ENCODE peak calls at places on chromosomes 1 and 21, in four cellular contexts. G is K562, N is GM12878, Y is HepG2. T is an unnamed sample.
A peak's percentile ranks its signal among the peaks of the same experiment; 100 is the strongest.

GRCh38 chr1:215284966-215285365 is 202.4 kb downstream of the KCNK2 start:
- DNase-seq in G (no peak), Y (no peak), N (no peak), T (no peak)

GRCh38 chr21:41816583-41817165 is 49.8 kb upstream of the RIPK4 start:
- DNase-seq in Y (peak; percentile 23), G (peak; percentile 80), N (no peak), T (no peak)

GRCh38 chr1:52152976-52153375 is 11.1 kb downstream of the ZFYVE9 start:
- DNase-seq in G (no peak), N (no peak), Y (no peak), T (no peak)

GRCh38 chr1:186304982-186305949 is 69.8 kb downstream of the TPR start:
- DNase-seq in G (peak; percentile 43), Y (peak; percentile 28), N (no peak), T (peak; percentile 33)

GRCh38 chr1:239814306-239814881 is 277.3 kb upstream of the FMN2 start:
- DNase-seq in N (no peak), Y (peak; percentile 2), G (no peak), T (no peak)

GRCh38 chr1:52603301-52603675 is 1.1 kb downstream of the GPX7 start:
- DNase-seq in Y (no peak), G (no peak), N (no peak), T (no peak)

GRCh38 chr1:208089971-208090755 is 154.0 kb downstream of the PLXNA2 start:
- DNase-seq in Y (no peak), N (no peak), G (no peak), T (no peak)

GRCh38 chr1:175503538-175503937 is 239.9 kb downstream of the TNR start:
- DNase-seq in G (no peak), Y (no peak), N (no peak), T (no peak)

GRCh38 chr1:107590895-107591622 is 373.9 kb downstream of the VAV3 start:
- DNase-seq in N (no peak), G (no peak), Y (no peak), T (no peak)

GRCh38 chr1:55694297-55694696 is 479.1 kb upstream of the USP24 start:
- DNase-seq in Y (no peak), N (no peak), G (no peak), T (no peak)

GRCh38 chr1:53525595-53525994 is 66.4 kb downstream of the DMRTB1 start:
- DNase-seq in N (no peak), G (peak; percentile 58), Y (no peak), T (no peak)

GRCh38 chr1:182071924-182072323 is 10.4 kb upstream of the ZNF648 start:
- DNase-seq in G (no peak), N (no peak), Y (peak; percentile 42), T (no peak)

GRCh38 chr1:79662596-79662995 is 656.1 kb upstream of the ADGRL4 start:
- DNase-seq in Y (no peak), N (no peak), G (no peak), T (no peak)

GRCh38 chr1:1033731-1034437 is 14.0 kb downstream of the AGRN start:
- DNase-seq in G (no peak), Y (no peak), N (no peak), T (no peak)

GRCh38 chr1:51230501-51231078 is 5.5 kb upstream of the RNF11 start:
- DNase-seq in Y (no peak), N (no peak), G (peak; percentile 19), T (no peak)

GRCh38 chr1:156627313-156627880 is 8.2 kb downstream of the HAPLN2 start:
- DNase-seq in G (peak; percentile 53), Y (peak; percentile 58), N (no peak), T (peak; percentile 39)

GRCh38 chr1:24486296-24487065 is 16.2 kb upstream of the RCAN3 start:
- DNase-seq in Y (no peak), N (no peak), G (no peak), T (no peak)

GRCh38 chr1:207897188-207897587 is 13.7 kb downstream of the CD34 start:
- DNase-seq in G (no peak), Y (no peak), N (no peak), T (no peak)

GRCh38 chr1:38000529-38001453 is 4.5 kb downstream of the FHL3 start:
- DNase-seq in G (peak; percentile 50), N (no peak), Y (peak; percentile 56), T (no peak)

GRCh38 chr21:16821588-16821987 is 691.3 kb upstream of the CXADR start:
- DNase-seq in Y (no peak), N (no peak), G (no peak), T (no peak)

GRCh38 chr1:39128959-39129358 is 75.5 kb upstream of the MACF1 start:
- DNase-seq in N (no peak), Y (no peak), G (no peak), T (peak; percentile 61)

GRCh38 chr1:87961992-87962391 is 633.3 kb downstream of the LMO4 start:
- DNase-seq in G (no peak), N (no peak), Y (no peak), T (no peak)

GRCh38 chr21:37849703-37850102 is 66.6 kb downstream of the KCNJ6 start:
- DNase-seq in G (no peak), N (no peak), Y (no peak), T (no peak)

GRCh38 chr1:1376551-1377226 is 1.7 kb upstream of the AURKAIP1 start:
- DNase-seq in G (no peak), N (no peak), Y (no peak), T (no peak)

GRCh38 chr1:37237948-37238347 is 203.6 kb upstream of the GRIK3 start:
- DNase-seq in N (peak; percentile 8), G (no peak), Y (no peak), T (no peak)

GRCh38 chr1:197145451-197146029 is 929 bp downstream of the ASPM start:
- DNase-seq in G (no peak), Y (no peak), N (no peak), T (no peak)

GRCh38 chr1:111619635-111620411 is at the start of gene RAP1A:
- DNase-seq in G (peak; percentile 98), N (peak; percentile 55), Y (peak; percentile 77), T (peak; percentile 78)
- H2AFZ ChIP-seq in G (peak within 1 kb of the TSS; percentile 99), N (peak within 1 kb of the TSS; percentile 93), Y (peak within 1 kb of the TSS; percentile 95), T (peak within 1 kb of the TSS; percentile 99)

GRCh38 chr1:228317411-228317828 is 89.2 kb downstream of the TRIM11 start:
- DNase-seq in Y (no peak), N (no peak), G (no peak), T (no peak)

GRCh38 chr1:228317891-228318810 is 88.5 kb downstream of the TRIM11 start:
- DNase-seq in G (no peak), N (no peak), Y (no peak), T (no peak)

GRCh38 chr1:228315945-228316588 is 90.6 kb downstream of the TRIM11 start:
- DNase-seq in G (no peak), Y (no peak), N (no peak), T (no peak)

GRCh38 chr1:228315484-228315944 is 91.1 kb downstream of the TRIM11 start:
- DNase-seq in N (no peak), G (no peak), Y (no peak), T (no peak)

GRCh38 chr1:228316589-228317387 is 89.8 kb downstream of the TRIM11 start:
- DNase-seq in N (no peak), G (no peak), Y (no peak), T (no peak)
- TF ChIP-seq ZBTB33 in N (no peak), G (no peak), Y (no peak), T (no peak)

GRCh38 chr21:28550057-28550825 is 442.4 kb downstream of the LTN1 start:
- DNase-seq in G (no peak), N (no peak), Y (no peak), T (no peak)

GRCh38 chr21:28554660-28555475 is 437.8 kb downstream of the LTN1 start:
- DNase-seq in N (no peak), G (no peak), Y (no peak), T (no peak)
- TF ChIP-seq POLR2A in N (no peak), G (no peak), Y (no peak), T (no peak)

DNA sequence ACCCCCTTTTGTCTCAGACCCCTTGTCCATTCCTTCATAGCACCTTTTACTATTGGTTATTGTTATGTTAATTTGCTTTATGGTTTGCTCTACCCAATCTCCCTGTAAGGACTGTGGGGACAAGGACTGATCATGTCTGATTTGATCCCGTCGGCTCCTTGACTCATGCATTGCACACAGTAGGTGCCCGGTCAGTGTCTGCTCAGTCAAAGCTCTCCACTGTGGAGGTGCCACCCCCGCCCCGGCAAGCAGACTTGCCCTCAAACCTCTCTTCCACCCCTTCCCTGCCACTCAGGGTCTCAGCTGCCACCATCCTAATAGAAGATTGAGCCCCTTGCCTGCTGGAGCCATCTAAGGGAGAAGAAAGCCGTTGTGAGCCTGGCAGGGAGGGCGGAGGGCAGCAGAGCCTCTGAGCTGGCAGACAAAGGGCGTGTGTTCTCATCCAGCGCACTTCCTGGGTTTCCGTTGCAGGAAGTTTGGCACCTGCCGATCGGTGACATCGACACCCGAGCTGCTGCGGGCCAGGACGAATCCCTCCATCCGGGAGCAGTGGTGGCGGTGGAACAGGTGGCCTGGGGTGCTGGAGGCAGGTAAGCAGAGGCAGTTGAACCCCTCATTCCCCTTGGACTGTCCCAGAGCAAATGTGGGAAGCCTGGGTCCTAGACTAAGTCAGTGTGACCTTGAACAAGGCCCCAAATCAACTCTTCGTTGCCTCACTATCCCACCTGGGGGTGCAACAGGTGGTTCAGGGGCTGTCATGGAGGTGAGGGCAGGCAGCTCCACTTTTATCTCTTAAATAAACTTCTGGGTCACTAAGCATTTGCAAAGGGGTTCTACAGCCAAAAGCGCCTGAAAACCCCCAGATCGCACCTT is 2.2 kb upstream of the FBLIM1 start:
- DNase-seq in N (no peak), Y (peak; percentile 52), G (no peak), T (no peak)
- H2AFZ ChIP-seq in N (no peak overlapping the region), Y (no peak overlapping the region), G (no peak overlapping the region), T (no peak overlapping the region)

GRCh38 chr21:39314155-39315027 is 959 bp upstream of the BRWD1 start:
- DNase-seq in N (no peak), Y (peak; percentile 31), G (no peak), T (no peak)

GRCh38 chr21:39312112-39313041 is 1.1 kb downstream of the BRWD1 start:
- DNase-seq in Y (peak; percentile 77), N (peak; percentile 81), G (peak; percentile 100), T (peak; percentile 77)

GRCh38 chr21:39313457-39314154 is at the start of gene BRWD1:
- DNase-seq in N (no peak), G (peak; percentile 91), Y (peak; percentile 72), T (peak; percentile 58)

GRCh38 chr21:39311164-39311563 is 2.3 kb downstream of the BRWD1 start:
- DNase-seq in G (no peak), Y (no peak), N (no peak), T (no peak)

GRCh38 chr21:39313042-39313456 is 383 bp downstream of the BRWD1 start:
- DNase-seq in Y (no peak), G (peak; percentile 67), N (no peak), T (no peak)
- TF ChIP-seq ZBTB33 in Y (no peak), G (no peak), N (no peak), T (no peak)

GRCh38 chr1:31637915-31638673 is 6.6 kb downstream of the PEF1 start:
- DNase-seq in G (no peak), N (peak; percentile 13), Y (no peak), T (no peak)

GRCh38 chr1:31640179-31640578 is 4.5 kb downstream of the PEF1 start:
- DNase-seq in Y (no peak), G (no peak), N (no peak), T (no peak)

GRCh38 chr1:31640964-31641363 is 3.7 kb downstream of the PEF1 start:
- DNase-seq in N (no peak), G (no peak), Y (no peak), T (no peak)

GRCh38 chr1:31642366-31642765 is 2.3 kb downstream of the PEF1 start:
- DNase-seq in Y (no peak), N (no peak), G (no peak), T (no peak)

GRCh38 chr1:31639543-31639942 is 5.1 kb downstream of the PEF1 start:
- DNase-seq in Y (no peak), N (no peak), G (no peak), T (no peak)
- TF ChIP-seq POLR2A in Y (no peak), N (no peak), G (no peak), T (no peak)

GRCh38 chr1:226002667-226003501 is 3.7 kb upstream of the SDE2 start:
- DNase-seq in Y (no peak), N (no peak), G (peak; percentile 93), T (peak; percentile 46)
- H2AFZ ChIP-seq in Y (no peak overlapping the region), N (peak overlapping the region; percentile 95), G (peak overlapping the region; percentile 92), T (peak overlapping the region; percentile 91)